ENCODE peak calls at places on chromosome 1, in seven cellular contexts. B is HepG2, U is astrocyte, Q is GM23338, C is GM23248, R is endothelial cell of umbilical vein, K is HCT116. L is an unnamed sample.

GRCh38 chr1:24805534-24806301 is 60.5 kb downstream of the CLIC4 start:
- DNase-seq in B (no peak), U (peak; percentile 81), Q (no peak), C (peak; percentile 92), R (peak; percentile 95), K (no peak), L (no peak)

GRCh38 chr1:246930830-246931548 is 759 bp downstream of the AHCTF1 start:
- DNase-seq in B (peak; percentile 33), U (peak; percentile 58), Q (peak; percentile 66), C (peak; percentile 87), R (peak; percentile 70), K (no peak), L (no peak)

GRCh38 chr1:34781071-34781843 is at the start of gene GJB3:
- DNase-seq in B (no peak), U (no peak), Q (peak; percentile 71), C (peak; percentile 60), R (no peak), K (no peak), L (peak; percentile 70)

GRCh38 chr1:15028117-15028516 is 125.4 kb upstream of the TMEM51 start:
- DNase-seq in B (no peak), U (peak; percentile 97), Q (no peak), C (peak; percentile 98), R (no peak), K (no peak), L (peak; percentile 71)

GRCh38 chr1:233114860-233115259 is 164.4 kb downstream of the NTPCR start:
- DNase-seq in B (no peak), U (no peak), Q (no peak), C (no peak), R (peak; percentile 29), K (no peak), L (no peak)

GRCh38 chr1:184838374-184838995 is 83.8 kb upstream of the EDEM3 start:
- DNase-seq in B (no peak), U (peak; percentile 90), Q (no peak), C (peak; percentile 99), R (no peak), K (no peak), L (peak; percentile 89)

GRCh38 chr1:35642472-35642955 is 1.2 kb upstream of the PSMB2 start:
- DNase-seq in B (no peak), U (no peak), Q (no peak), C (peak; percentile 16), R (peak; percentile 6), K (no peak), L (peak; percentile 20)

GRCh38 chr1:227793948-227794812 is 21.3 kb upstream of the PRSS38 start:
- DNase-seq in B (no peak), U (peak; percentile 91), Q (peak; percentile 84), C (peak; percentile 95), R (no peak), K (no peak), L (no peak)

GRCh38 chr1:213820362-213821149 is 167.2 kb upstream of the PROX1 start:
- DNase-seq in B (peak; percentile 52), U (no peak), Q (no peak), C (no peak), R (no peak), K (no peak), L (no peak)

GRCh38 chr1:239914827-239915231 is 176.9 kb upstream of the FMN2 start:
- DNase-seq in B (no peak), U (peak; percentile 86), Q (peak; percentile 66), C (peak; percentile 94), R (no peak), K (no peak), L (no peak)

GRCh38 chr1:228346731-228347130 is 59.9 kb downstream of the TRIM11 start:
- DNase-seq in B (no peak), U (no peak), Q (no peak), C (no peak), R (no peak), K (no peak), L (no peak)

GRCh38 chr1:8481650-8482380 is 163.9 kb downstream of the SLC45A1 start:
- DNase-seq in B (no peak), U (no peak), Q (no peak), C (peak; percentile 56), R (no peak), K (no peak), L (no peak)

GRCh38 chr1:62735491-62736171 is 47.4 kb upstream of the DOCK7 start:
- DNase-seq in B (no peak), U (peak; percentile 67), Q (no peak), C (peak; percentile 59), R (no peak), K (no peak), L (no peak)

GRCh38 chr1:84711091-84711490 is 20.8 kb upstream of the SSX2IP start:
- DNase-seq in B (no peak), U (no peak), Q (no peak), C (no peak), R (no peak), K (no peak), L (no peak)

GRCh38 chr1:217586586-217586985 is 44.3 kb downstream of the GPATCH2 start:
- DNase-seq in B (no peak), U (peak; percentile 6), Q (no peak), C (no peak), R (no peak), K (no peak), L (no peak)
- TF ChIP-seq EZH2 in B (no peak), U (no peak), Q (no peak), C (no peak), R (no peak), K (no peak), L (no peak)

GRCh38 chr1:201469645-201470074 is 672 bp upstream of the PHLDA3 start:
- DNase-seq in B (no peak), U (no peak), Q (peak; percentile 62), C (no peak), R (no peak), K (no peak), L (no peak)

GRCh38 chr1:201470581-201470980 is 1.6 kb upstream of the PHLDA3 start:
- DNase-seq in B (no peak), U (no peak), Q (no peak), C (no peak), R (no peak), K (no peak), L (no peak)

GRCh38 chr1:201468844-201469644 is at the start of gene PHLDA3:
- DNase-seq in B (peak; percentile 66), U (peak; percentile 89), Q (peak; percentile 89), C (peak; percentile 93), R (peak; percentile 86), K (no peak), L (peak; percentile 63)

GRCh38 chr1:201473296-201473695 is 4.3 kb upstream of the PHLDA3 start:
- DNase-seq in B (no peak), U (no peak), Q (no peak), C (no peak), R (no peak), K (no peak), L (no peak)

DNA sequence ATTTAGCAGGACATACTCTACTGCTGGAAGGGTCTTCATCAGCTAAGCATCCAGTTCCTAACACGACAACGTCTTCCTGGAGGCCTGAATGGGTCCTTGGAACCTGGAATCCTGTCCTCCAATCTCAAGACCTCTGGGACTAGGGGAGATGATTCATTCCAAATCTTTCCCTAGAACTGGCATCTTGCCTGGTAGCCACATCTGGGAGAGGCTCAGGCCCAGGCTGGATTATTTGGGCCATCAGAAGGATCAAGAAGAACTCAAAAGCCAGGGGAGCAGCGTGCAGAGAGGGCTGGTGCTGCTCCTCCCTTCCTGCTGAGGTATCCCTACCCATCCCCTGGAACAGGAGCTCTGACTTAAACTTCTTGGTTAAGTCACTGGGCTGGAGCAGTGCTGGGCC is 2.8 kb upstream of the PHLDA3 start:
- DNase-seq in B (no peak), U (no peak), Q (no peak), C (peak; percentile 93), R (no peak), K (no peak), L (no peak)
- H3K4me2 ChIP-seq in B (no peak overlapping the region), U (peak overlapping the region; percentile 4), Q (no peak overlapping the region), C (no peak overlapping the region), R (no peak overlapping the region), K (no peak overlapping the region), L (no peak overlapping the region)

GRCh38 chr1:25874209-25874608 is 1.3 kb downstream of the PAQR7 start:
- DNase-seq in B (no peak), U (no peak), Q (no peak), C (no peak), R (no peak), K (no peak), L (no peak)

GRCh38 chr1:25874635-25875153 is 814 bp downstream of the PAQR7 start:
- DNase-seq in B (no peak), U (no peak), Q (no peak), C (no peak), R (no peak), K (no peak), L (no peak)

GRCh38 chr1:25876693-25877077 is 1.2 kb upstream of the PAQR7 start:
- DNase-seq in B (no peak), U (no peak), Q (no peak), C (no peak), R (no peak), K (no peak), L (no peak)

GRCh38 chr1:25875856-25876692 is 566 bp upstream of the PAQR7 start:
- DNase-seq in B (no peak), U (no peak), Q (peak; percentile 82), C (no peak), R (no peak), K (no peak), L (peak; percentile 79)

DNA sequence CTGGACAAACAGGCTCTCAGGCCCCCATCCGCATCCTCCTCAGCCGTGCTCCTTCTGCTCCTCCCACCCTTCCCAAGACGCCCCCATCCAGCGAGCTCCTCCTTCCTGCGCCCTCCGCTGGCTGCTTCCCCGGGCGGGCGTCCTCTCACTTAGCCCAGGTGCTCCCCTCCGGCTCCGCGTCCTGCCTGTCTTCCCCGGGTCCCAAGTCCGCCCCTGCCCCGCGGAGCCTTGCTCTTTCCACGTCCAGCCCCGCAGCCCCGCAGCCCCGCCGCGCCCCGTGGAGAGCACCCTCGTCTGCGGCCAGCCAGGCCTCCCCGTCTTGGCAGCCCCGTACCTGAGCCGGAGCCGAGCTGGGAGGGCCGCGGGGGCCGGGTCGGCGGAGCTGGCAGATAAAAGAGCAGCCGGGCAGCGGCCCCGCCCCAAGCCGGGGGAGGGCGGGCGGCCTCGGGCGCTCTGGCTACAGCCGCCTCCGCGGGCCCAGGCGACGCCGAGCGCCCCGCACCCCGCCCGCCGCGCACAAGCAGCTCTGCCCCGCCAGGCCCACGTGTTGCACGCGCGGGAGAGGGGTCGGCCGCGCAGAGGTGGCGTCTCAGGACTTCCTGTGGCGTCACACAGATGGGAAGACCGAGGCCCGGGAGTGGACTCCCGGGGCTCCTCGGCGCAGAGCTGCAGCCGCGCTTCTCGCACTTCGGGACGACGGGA is at the start of gene PAQR7:
- DNase-seq in B (peak; percentile 67), U (peak; percentile 72), Q (peak; percentile 90), C (peak; percentile 86), R (peak; percentile 70), K (no peak), L (peak; percentile 38)
- H3K4me1 ChIP-seq in B (peaks cover 71% of the 10 kb centered on the region), U (peaks cover 16% of the 10 kb centered on the region), Q (peaks cover 18% of the 10 kb centered on the region), C (peaks cover 4% of the 10 kb centered on the region), R (peaks cover 9% of the 10 kb centered on the region), K (peaks cover 66% of the 10 kb centered on the region), L (peaks cover 48% of the 10 kb centered on the region)

DNA sequence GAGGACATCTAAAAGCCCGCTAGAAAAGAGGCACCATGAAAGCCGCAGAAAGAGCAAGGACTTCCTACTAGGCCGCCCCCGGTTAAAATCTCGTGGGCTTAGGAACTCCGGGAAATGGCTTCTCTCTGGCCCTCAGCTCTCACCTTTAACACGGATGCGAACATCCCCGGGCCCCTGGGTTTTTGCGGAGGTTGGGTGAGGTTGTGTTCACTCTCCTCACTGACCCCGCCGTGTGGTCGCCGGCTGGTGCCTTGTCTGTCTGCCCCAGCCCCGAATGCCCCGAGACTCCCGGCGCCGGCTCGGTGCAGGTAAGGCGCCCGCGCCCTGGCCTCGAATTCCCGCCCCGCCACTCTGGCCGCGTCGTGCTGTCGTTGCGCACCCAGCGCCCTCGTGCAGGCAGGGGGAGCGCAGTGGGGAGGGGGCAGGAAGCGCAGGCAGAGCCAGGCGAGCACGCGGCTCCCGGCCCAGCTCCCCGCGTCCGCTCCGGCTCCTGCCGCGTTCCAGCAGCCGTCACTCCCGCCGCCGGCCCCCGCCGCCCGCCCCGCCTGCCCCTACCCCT is at the start of gene SHISAL2A:
- DNase-seq in B (no peak), U (peak; percentile 20), Q (peak; percentile 84), C (peak; percentile 35), R (no peak), K (no peak), L (no peak)
- TF ChIP-seq EZH2 in B (no peak), U (no peak), Q (peak; percentile 46), C (no peak), R (peak; percentile 69), K (no peak), L (no peak)

L was measured in PC-9.